ENCODE peak calls at places on chromosome 19, in five cellular contexts. E is heart right ventricle, B is stomach, S is HFF-Myc, M is AG04450. H is an unnamed sample.

GRCh38 chr19:45772912-45773311 is 3.9 kb upstream of the SIX5 start:
- DNase-seq in S (no peak), M (no peak), B (no peak), E (no peak), H (no peak)

GRCh38 chr19:35468637-35469036 is 20.6 kb downstream of the FFAR2 start:
- DNase-seq in E (peak), S (no peak), B (peak), M (no peak), H (no peak)

GRCh38 chr19:47511681-47512080 is 3.2 kb downstream of the NAPA start:
- DNase-seq in M (peak), B (no peak), E (no peak), S (no peak), H (no peak)

GRCh38 chr19:13012690-13013608 is 17.7 kb downstream of the NFIX start:
- DNase-seq in M (no peak), E (no peak), B (no peak), S (no peak), H (no peak)

GRCh38 chr19:4583961-4584669 is 24.6 kb upstream of the SEMA6B start:
- DNase-seq in B (no peak), S (no peak), M (no peak), E (no peak), H (no peak)

GRCh38 chr19:44869728-44870470 is 21.2 kb upstream of the TOMM40 start:
- DNase-seq in E (peak), M (peak), S (no peak), B (no peak), H (no peak)

GRCh38 chr19:55082023-55082851 is 6.6 kb downstream of the EPS8L1 start:
- DNase-seq in E (peak), M (no peak), S (no peak), B (no peak), H (no peak)

GRCh38 chr19:49067554-49067953 is 2.9 kb upstream of the NTF4 start:
- DNase-seq in S (no peak), M (no peak), B (no peak), E (no peak), H (no peak)

GRCh38 chr19:4951671-4952070 is 17.2 kb upstream of the KDM4B start:
- DNase-seq in S (no peak), B (no peak), E (no peak), M (no peak), H (no peak)

GRCh38 chr19:13399746-13400145 is 106.5 kb downstream of the CACNA1A start:
- DNase-seq in M (no peak), B (no peak), S (no peak), E (no peak), H (no peak)

GRCh38 chr19:17011485-17011884 is 15.1 kb downstream of the CPAMD8 start:
- DNase-seq in S (no peak), E (no peak), M (no peak), B (no peak), H (no peak)

GRCh38 chr19:409006-409514 is at the start of gene C2CD4C:
- DNase-seq in B (no peak), E (no peak), M (no peak), S (no peak), H (no peak)

GRCh38 chr19:1038995-1039645 is 787 bp upstream of the ABCA7 start:
- DNase-seq in B (no peak), M (no peak), E (no peak), S (no peak), H (no peak)

GRCh38 chr19:40282920-40283319 is 2.2 kb downstream of the AKT2 start:
- DNase-seq in E (no peak), S (no peak), M (no peak), B (no peak), H (peak)

GRCh38 chr19:53132231-53132991 is at the start of gene ZNF415:
- DNase-seq in B (peak), E (peak), S (peak), M (peak), H (no peak)

GRCh38 chr19:33785795-33786194 is 10.9 kb upstream of the KCTD15 start:
- DNase-seq in S (no peak), B (no peak), E (no peak), M (no peak), H (no peak)

GRCh38 chr19:5387472-5387871 is 46.9 kb upstream of the PTPRS start:
- DNase-seq in S (no peak), E (no peak), M (no peak), B (no peak), H (no peak)

GRCh38 chr19:49528211-49528771 is 488 bp downstream of the RCN3 start:
- DNase-seq in B (no peak), S (no peak), E (peak), M (no peak), H (peak)

GRCh38 chr19:15641901-15642491 is 1.3 kb downstream of the CYP4F3 start:
- DNase-seq in E (no peak), M (no peak), S (no peak), B (no peak), H (no peak)

GRCh38 chr19:6297202-6297601 is 17.4 kb upstream of the MLLT1 start:
- DNase-seq in B (no peak), S (no peak), E (no peak), M (no peak), H (no peak)

GRCh38 chr19:35231956-35232746 is 3.6 kb upstream of the FAM187B start:
- DNase-seq in E (no peak), M (no peak), B (no peak), S (no peak), H (no peak)

GRCh38 chr19:32223595-32224370 is 121.6 kb upstream of the ZNF507 start:
- DNase-seq in E (no peak), M (no peak), S (no peak), B (no peak), H (no peak)
- H3K4me3 ChIP-seq in E (peak), M (no peak), S (no peak), B (peak), H (no peak)

GRCh38 chr19:30479231-30479630 is 107.0 kb downstream of the ZNF536 start:
- DNase-seq in M (no peak), E (no peak), B (no peak), S (no peak), H (no peak)
- TF ChIP-seq CTCF in M (no peak), E (no peak), B (no peak), S (no peak), H (no peak)

GRCh38 chr19:38666662-38667448 is 19.4 kb downstream of the ACTN4 start:
- DNase-seq in M (no peak), S (no peak), E (peak), B (no peak), H (no peak)

GRCh38 chr19:38667552-38668205 is 20.2 kb downstream of the ACTN4 start:
- DNase-seq in E (no peak), S (no peak), M (no peak), B (no peak), H (no peak)

GRCh38 chr19:38665219-38665931 is 17.9 kb downstream of the ACTN4 start:
- DNase-seq in M (no peak), E (no peak), S (no peak), B (no peak), H (no peak)

GRCh38 chr19:38664503-38665211 is 17.2 kb downstream of the ACTN4 start:
- DNase-seq in B (no peak), E (no peak), M (no peak), S (no peak), H (no peak)

GRCh38 chr19:38665950-38666661 is 18.7 kb downstream of the ACTN4 start:
- DNase-seq in S (no peak), M (no peak), E (peak), B (no peak), H (no peak)
- H3K4me3 ChIP-seq in S (no peak), M (peak), E (no peak), B (no peak), H (no peak)

GRCh38 chr19:11697284-11697855 is 41.4 kb downstream of the ZNF823 start:
- DNase-seq in E (no peak), M (no peak), B (no peak), S (no peak), H (no peak)

GRCh38 chr19:11692127-11692790 is 46.5 kb downstream of the ZNF823 start:
- DNase-seq in M (no peak), B (no peak), E (no peak), S (no peak), H (no peak)

GRCh38 chr19:11693505-11694499 is 44.9 kb downstream of the ZNF823 start:
- DNase-seq in M (no peak), E (no peak), B (no peak), S (peak), H (peak)

GRCh38 chr19:11698231-11698630 is 40.5 kb downstream of the ZNF823 start:
- DNase-seq in E (no peak), S (no peak), M (no peak), B (no peak), H (no peak)

DNA sequence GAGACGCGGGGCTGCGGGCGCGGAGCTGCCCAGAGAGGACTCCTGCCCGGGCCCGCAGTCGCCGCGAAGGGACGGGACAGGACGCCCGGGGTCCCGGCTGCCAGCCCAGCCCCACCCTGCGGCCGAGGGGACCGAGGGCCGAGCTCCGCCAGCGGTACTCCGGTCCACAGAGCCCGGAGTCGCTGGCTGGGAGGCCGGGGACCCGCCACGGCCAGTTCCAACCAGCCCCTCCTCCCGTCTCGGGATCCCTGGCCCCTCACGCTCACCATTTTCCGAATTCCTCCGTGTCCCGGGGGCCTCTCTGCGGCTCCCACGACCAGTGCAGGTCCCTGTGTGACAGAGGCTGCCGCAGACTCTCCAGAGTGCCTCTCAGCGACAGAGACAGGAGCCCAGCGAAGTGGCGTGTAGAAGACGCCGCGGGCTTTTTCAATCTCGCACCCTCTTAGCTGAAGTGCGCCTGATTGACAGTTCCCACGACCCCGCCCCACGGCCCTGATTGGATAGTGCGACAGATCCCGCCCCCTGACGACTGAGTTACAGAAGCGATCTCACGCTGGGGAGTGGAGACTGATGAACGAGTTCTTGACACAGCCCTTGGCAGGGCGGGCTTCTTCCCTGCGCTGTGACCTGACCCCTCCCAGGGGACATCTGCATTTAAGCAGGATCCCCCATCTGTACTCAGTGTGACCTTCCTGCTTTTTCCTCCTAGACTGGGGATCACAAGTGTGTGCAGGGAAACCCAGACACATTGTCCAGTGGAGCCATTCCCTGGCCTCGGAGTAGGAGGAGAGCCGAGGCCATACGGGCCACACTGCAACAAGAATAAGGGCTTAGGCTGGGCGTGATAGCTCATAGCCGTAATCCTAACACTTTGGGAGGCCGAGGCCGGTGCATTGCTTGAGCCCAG is 44.0 kb downstream of the ZNF823 start:
- DNase-seq in B (peak), E (peak), M (peak), S (peak), H (peak)
- TF ChIP-seq CTCF in B (no peak), E (no peak), M (no peak), S (no peak), H (no peak)

H was measured in AG09309.